ENCODE peak calls at places on chromosomes 16 and 17, in nine cellular contexts. I, W, O, T, B, K, E, N and D are unnamed samples.

GRCh38 chr17:66540131-66540781 is 237.8 kb downstream of the PRKCA start:
- DNase-seq in E (no peak), W (no peak), N (no peak), K (peak), O (peak), B (no peak), I (peak), T (peak), D (peak)

GRCh38 chr17:16283705-16284104 is 66.7 kb downstream of the PIGL start:
- DNase-seq in O (no peak), W (no peak), K (peak), E (no peak), B (no peak), T (no peak), N (no peak), I (no peak), D (no peak)

GRCh38 chr16:2592786-2593185 is 55.0 kb downstream of the PDPK1 start:
- DNase-seq in N (no peak), W (no peak), T (peak), B (no peak), E (no peak), K (no peak), I (peak), O (no peak), D (no peak)

GRCh38 chr16:86448306-86448705 is 62.0 kb upstream of the FOXF1 start:
- DNase-seq in E (no peak), W (no peak), I (no peak), O (no peak), B (no peak), T (no peak), N (no peak), K (no peak), D (no peak)

GRCh38 chr16:15886078-15886477 is 2.3 kb downstream of the CEP20 start:
- DNase-seq in I (no peak), B (no peak), K (no peak), N (no peak), W (no peak), O (no peak), E (no peak), T (no peak), D (no peak)

GRCh38 chr17:78862073-78863023 is 21.7 kb upstream of the USP36 start:
- DNase-seq in E (peak), I (peak), N (peak), B (peak), O (no peak), T (no peak), K (peak), W (peak), D (no peak)

GRCh38 chr16:81708459-81709368 is 70.4 kb upstream of the PLCG2 start:
- DNase-seq in K (no peak), N (no peak), E (no peak), O (no peak), B (no peak), W (no peak), I (no peak), T (peak), D (no peak)

GRCh38 chr17:57539528-57540301 is 205.4 kb downstream of the CCDC182 start:
- DNase-seq in N (no peak), E (no peak), K (no peak), W (no peak), I (no peak), T (no peak), O (no peak), B (no peak), D (no peak)

GRCh38 chr17:37802712-37803416 is 58.0 kb upstream of the HNF1B start:
- DNase-seq in E (no peak), N (no peak), K (peak), B (no peak), O (no peak), W (no peak), T (no peak), I (no peak), D (no peak)

GRCh38 chr17:8916470-8916869 is 49.0 kb upstream of the PIK3R6 start:
- DNase-seq in T (no peak), O (no peak), W (no peak), E (peak), N (no peak), B (no peak), K (no peak), I (no peak), D (no peak)

GRCh38 chr16:9090101-9090959 is 1.1 kb upstream of the HAPSTR1 start:
- DNase-seq in E (peak), N (no peak), T (peak), O (no peak), B (peak), I (peak), W (peak), K (peak), D (peak)

GRCh38 chr17:77312786-77313599 is 172.2 kb downstream of the SEC14L1 start:
- DNase-seq in K (peak), T (peak), N (no peak), O (no peak), I (no peak), W (no peak), E (peak), B (no peak), D (no peak)

GRCh38 chr17:32253117-32253611 is 12.5 kb upstream of the RHBDL3 start:
- DNase-seq in O (peak), T (peak), W (peak), B (peak), E (peak), N (peak), I (peak), K (peak), D (peak)

GRCh38 chr17:12620200-12620720 is 45.4 kb upstream of the MYOCD start:
- DNase-seq in K (peak), E (no peak), N (no peak), B (no peak), T (no peak), O (no peak), W (no peak), I (no peak), D (no peak)

GRCh38 chr16:85898521-85899442 is at the start of gene IRF8:
- DNase-seq in B (no peak), O (no peak), N (no peak), K (peak), T (peak), E (peak), I (peak), W (peak), D (peak)

GRCh38 chr17:70124723-70125122 is 44.6 kb upstream of the KCNJ2 start:
- DNase-seq in O (no peak), T (no peak), N (no peak), E (no peak), B (no peak), K (no peak), I (no peak), W (no peak), D (no peak)

GRCh38 chr17:79478841-79479240 is 132.0 kb downstream of the RBFOX3 start:
- DNase-seq in W (no peak), B (no peak), T (peak), O (no peak), N (no peak), K (no peak), E (no peak), I (no peak), D (no peak)

GRCh38 chr16:2329532-2329931 is 11.0 kb downstream of the ABCA3 start:
- DNase-seq in N (no peak), K (no peak), B (no peak), E (peak), O (no peak), T (no peak), W (peak), I (no peak), D (no peak)

GRCh38 chr17:82414548-82415281 is 3.4 kb upstream of the HEXD start:
- DNase-seq in O (no peak), K (peak), N (peak), B (peak), E (peak), I (peak), T (peak), W (peak), D (peak)

GRCh38 chr16:51981725-51982124 is 565.2 kb downstream of the TOX3 start:
- DNase-seq in K (no peak), W (no peak), B (no peak), O (no peak), E (no peak), N (no peak), T (no peak), I (no peak), D (no peak)

GRCh38 chr17:61805399-61805798 is 57.9 kb downstream of the BRIP1 start:
- DNase-seq in K (peak), E (no peak), B (no peak), W (no peak), O (no peak), N (peak), T (no peak), I (no peak), D (no peak)

GRCh38 chr16:57100445-57100844 is 8.1 kb downstream of the CPNE2 start:
- DNase-seq in I (no peak), N (no peak), B (no peak), T (no peak), W (no peak), E (no peak), O (no peak), K (no peak), D (no peak)

GRCh38 chr17:78258323-78259229 is 27.1 kb downstream of the TMEM235 start:
- DNase-seq in W (peak), N (no peak), T (no peak), I (peak), O (no peak), K (peak), E (no peak), B (peak), D (no peak)

GRCh38 chr17:44310612-44311376 is 2.4 kb downstream of the RUNDC3A start:
- DNase-seq in B (no peak), K (no peak), N (no peak), W (no peak), T (peak), E (no peak), I (no peak), O (no peak), D (no peak)

DNA sequence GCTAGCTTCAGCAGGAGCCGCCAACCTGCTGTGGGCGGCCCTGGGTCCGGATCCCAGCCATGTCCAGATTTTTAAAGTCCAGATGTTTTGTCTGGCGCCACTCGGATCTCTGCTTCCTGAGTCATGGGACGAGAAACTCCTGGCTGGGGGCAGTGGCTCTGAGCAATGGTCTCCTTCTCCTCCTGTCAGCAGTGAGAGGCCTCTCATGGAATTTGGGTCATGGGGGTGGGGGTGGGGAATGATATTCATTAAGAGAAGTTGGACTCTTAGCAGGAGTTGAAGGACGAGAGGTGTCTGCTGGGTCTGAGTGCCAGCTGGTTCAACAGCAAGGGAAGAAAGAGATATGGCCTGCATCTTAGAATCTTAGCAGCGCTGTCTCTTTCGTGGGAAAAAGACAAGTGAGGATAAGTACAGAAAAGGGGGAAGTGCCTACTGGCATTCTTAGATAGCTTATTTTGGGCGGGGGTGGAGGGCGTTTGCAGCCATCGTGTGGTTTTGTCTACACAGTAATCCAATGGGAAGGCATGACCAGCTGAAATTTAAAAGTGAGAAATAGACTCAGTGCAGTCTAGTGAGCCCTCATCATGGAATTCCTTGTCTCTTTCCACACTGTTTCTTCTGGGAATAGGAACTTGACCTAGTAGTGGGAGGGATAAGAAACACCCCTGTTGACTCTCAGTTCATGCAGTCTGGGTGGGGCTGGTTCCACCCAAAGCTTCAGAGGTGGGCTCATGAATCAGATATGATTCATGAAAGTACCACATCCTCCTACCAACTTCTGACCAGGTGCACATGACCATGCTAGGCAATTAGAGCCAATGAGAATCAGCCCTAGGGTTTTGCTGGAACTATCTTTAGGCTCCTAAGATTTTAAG is 80.5 kb downstream of the MYH13 start:
- DNase-seq in E (no peak), W (no peak), O (no peak), K (peak), N (peak), T (no peak), I (peak), B (no peak), D (no peak)
- H3K27ac ChIP-seq in E (no peak), W (no peak), O (no peak), K (no peak), N (peak), T (no peak), I (no peak), B (no peak), D (no peak)

GRCh38 chr16:20411055-20411454 is 1.7 kb downstream of the ACSM5 start:
- DNase-seq in T (no peak), K (no peak), O (no peak), I (no peak), E (no peak), B (no peak), W (no peak), N (no peak), D (no peak)

GRCh38 chr16:20409398-20410152 is at the start of gene ACSM5:
- DNase-seq in I (peak), B (no peak), N (no peak), T (peak), O (peak), E (no peak), K (no peak), W (no peak), D (no peak)

GRCh38 chr16:20415541-20415940 is 6.2 kb downstream of the ACSM5 start:
- DNase-seq in B (no peak), T (no peak), K (no peak), O (no peak), I (no peak), E (no peak), N (no peak), W (no peak), D (no peak)

GRCh38 chr16:20404637-20405036 is at the start of gene PDILT:
- DNase-seq in T (no peak), I (no peak), W (no peak), E (no peak), B (no peak), N (no peak), K (no peak), O (no peak), D (no peak)

GRCh38 chr16:20410153-20410723 is 904 bp downstream of the ACSM5 start:
- DNase-seq in N (no peak), B (no peak), O (no peak), E (no peak), I (no peak), T (no peak), W (no peak), K (no peak), D (no peak)
- H3K27ac ChIP-seq in N (no peak), B (no peak), O (no peak), E (no peak), I (no peak), T (no peak), W (no peak), K (no peak), D (no peak)

GRCh38 chr17:6444573-6445335 is 499 bp downstream of the PIMREG start:
- DNase-seq in W (no peak), T (no peak), K (no peak), E (no peak), O (no peak), B (no peak), I (no peak), N (no peak), D (no peak)
- H3K27ac ChIP-seq in W (no peak), T (no peak), K (peak), E (no peak), O (no peak), B (no peak), I (no peak), N (peak), D (peak)

DNA sequence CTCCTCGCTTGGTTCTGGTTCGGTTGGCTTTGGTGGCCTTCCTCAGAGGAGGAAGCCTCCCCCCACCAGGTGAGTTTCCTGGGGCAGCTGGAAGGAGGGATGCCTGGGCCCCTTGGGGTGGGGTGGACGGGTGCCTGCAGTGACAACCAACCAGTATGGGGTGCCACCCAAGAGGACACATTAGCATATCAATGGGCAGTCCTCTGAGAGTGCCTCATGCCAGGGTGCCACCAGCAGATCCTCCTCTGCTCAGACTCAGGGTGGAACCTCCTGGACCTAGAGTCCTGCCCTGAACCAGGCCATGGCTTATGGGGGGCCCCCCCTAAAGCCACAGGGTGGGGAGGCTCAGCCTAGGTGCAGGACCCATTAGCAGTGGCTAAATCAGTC is 2.7 kb downstream of the PPP1R1B start:
- DNase-seq in N (no peak), B (no peak), W (no peak), K (no peak), O (no peak), I (no peak), T (no peak), E (no peak), D (no peak)
- H3K27ac ChIP-seq in N (no peak), B (no peak), W (peak), K (no peak), O (no peak), I (no peak), T (no peak), E (no peak), D (no peak)

DNA sequence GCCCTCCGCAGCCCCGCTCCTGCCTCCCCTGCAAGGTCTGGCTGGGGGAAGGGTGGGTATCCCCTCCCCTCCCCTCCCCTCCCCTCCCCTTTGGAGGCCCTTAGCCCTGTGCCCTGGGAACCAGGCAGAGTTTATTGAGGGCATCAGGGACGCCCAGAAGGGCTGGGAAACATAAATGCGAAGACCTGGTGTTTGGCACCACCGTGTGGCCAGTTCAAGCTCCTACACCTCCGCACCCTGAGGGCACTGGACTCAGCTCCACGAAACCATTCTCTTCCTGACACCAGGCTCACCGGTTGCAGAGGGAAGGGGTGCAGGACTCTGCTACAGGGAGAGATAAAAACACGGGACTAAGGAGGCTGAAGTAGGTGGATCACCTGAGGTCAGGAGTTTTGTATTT is 1.0 kb upstream of the AIPL1 start:
- DNase-seq in B (peak), E (no peak), T (peak), O (no peak), K (peak), N (peak), W (peak), I (peak), D (peak)
- H3K27ac ChIP-seq in B (no peak), E (no peak), T (no peak), O (no peak), K (no peak), N (no peak), W (no peak), I (no peak), D (no peak)

GRCh38 chr17:75094871-75095399 is 7.2 kb downstream of the SLC16A5 start:
- DNase-seq in K (no peak), E (no peak), W (no peak), B (no peak), O (no peak), N (no peak), T (no peak), I (peak), D (no peak)
- H3K27ac ChIP-seq in K (no peak), E (no peak), W (peak), B (no peak), O (no peak), N (peak), T (no peak), I (no peak), D (no peak)

GRCh38 chr16:3625331-3625730 is 13.9 kb upstream of the SLX4 start:
- DNase-seq in E (peak), B (no peak), I (no peak), O (no peak), K (no peak), N (no peak), W (no peak), T (no peak), D (no peak)
- H3K27ac ChIP-seq in E (no peak), B (no peak), I (no peak), O (no peak), K (no peak), N (no peak), W (no peak), T (no peak), D (no peak)

DNA sequence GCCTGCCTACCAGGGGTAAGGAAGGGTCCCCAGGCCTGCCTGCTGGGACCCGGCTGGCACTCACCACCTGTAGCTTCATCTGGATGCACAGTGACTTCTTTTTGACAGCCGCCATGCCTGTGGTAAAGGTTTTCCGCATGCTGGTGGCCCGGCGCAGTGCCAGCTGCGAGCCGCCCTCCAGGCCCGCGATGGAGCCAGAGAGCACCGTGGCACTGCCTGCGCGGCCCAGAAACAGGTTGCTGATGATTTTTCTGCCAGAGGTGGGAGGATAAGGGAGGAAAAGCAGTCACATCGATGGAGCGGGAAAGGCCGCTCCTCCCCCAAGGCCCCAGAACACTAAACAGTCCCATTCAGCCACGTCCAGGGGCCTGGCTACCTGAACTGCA is 67.4 kb downstream of the PIPOX start:
- DNase-seq in E (no peak), B (no peak), O (no peak), K (no peak), N (no peak), W (no peak), I (no peak), T (peak), D (no peak)
- H3K27ac ChIP-seq in E (no peak), B (no peak), O (no peak), K (no peak), N (no peak), W (no peak), I (no peak), T (no peak), D (no peak)

GRCh38 chr16:68894714-68895113 is 51.4 kb downstream of the TANGO6 start:
- DNase-seq in B (no peak), K (no peak), I (no peak), E (no peak), O (no peak), T (no peak), W (no peak), N (no peak), D (no peak)

GRCh38 chr16:68898026-68898425 is 54.7 kb downstream of the TANGO6 start:
- DNase-seq in B (no peak), K (no peak), I (no peak), N (no peak), T (no peak), O (no peak), E (no peak), W (no peak), D (no peak)

GRCh38 chr16:68892898-68893297 is 49.6 kb downstream of the TANGO6 start:
- DNase-seq in I (no peak), E (no peak), B (no peak), N (no peak), K (no peak), T (no peak), O (no peak), W (no peak), D (no peak)

GRCh38 chr16:68892214-68892613 is 48.9 kb downstream of the TANGO6 start:
- DNase-seq in E (no peak), O (no peak), I (no peak), W (no peak), T (no peak), K (no peak), B (no peak), N (no peak), D (no peak)

GRCh38 chr16:68893710-68894705 is 50.7 kb downstream of the TANGO6 start:
- DNase-seq in T (no peak), I (peak), K (peak), E (no peak), N (no peak), B (no peak), W (no peak), O (no peak), D (peak)
- H3K27ac ChIP-seq in T (no peak), I (no peak), K (no peak), E (no peak), N (no peak), B (no peak), W (no peak), O (no peak), D (no peak)

DNA sequence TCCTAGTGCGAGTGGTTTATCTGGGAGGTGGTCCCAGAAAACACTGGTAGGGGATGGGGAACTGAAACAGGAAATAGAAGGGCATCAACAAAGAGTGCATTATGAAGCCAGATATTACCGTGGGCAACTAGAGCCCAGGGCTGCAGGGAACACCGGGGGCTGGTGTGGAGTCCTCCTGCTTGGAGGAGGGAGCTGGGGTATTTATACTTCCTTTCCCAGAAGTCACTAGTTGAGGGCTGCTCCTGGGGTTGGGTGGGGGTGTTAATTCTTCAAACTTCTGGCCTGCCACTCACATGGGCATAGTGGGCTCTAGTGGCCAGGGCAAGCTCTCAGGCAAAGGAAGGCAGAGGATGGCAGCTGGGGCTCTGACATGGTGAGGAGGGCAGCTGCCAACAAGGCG is 14.7 kb downstream of the LAT start:
- DNase-seq in W (no peak), E (no peak), K (no peak), O (no peak), I (no peak), N (no peak), T (no peak), B (no peak), D (no peak)
- H3K27ac ChIP-seq in W (no peak), E (no peak), K (no peak), O (no peak), I (no peak), N (no peak), T (no peak), B (no peak), D (no peak)